ENCODE peak calls at places on chromosomes 12 and 14, in four cellular contexts. One of them, this sample, is unnamed.

GRCh38 chr12:6226002-6226700 is 26.0 kb downstream of the CD9 start:
- DNase-seq in A549: no peak
- DNase-seq in neuronal stem cell: no peak
- DNase-seq in CD4-positive, alpha-beta memory T cell: no peak
- DNase-seq in this sample: peak

GRCh38 chr12:29309320-29309902 is 71.6 kb downstream of the ERGIC2 start:
- DNase-seq in neuronal stem cell: no peak
- DNase-seq in A549: no peak
- DNase-seq in CD4-positive, alpha-beta memory T cell: no peak
- DNase-seq in this sample: no peak

GRCh38 chr14:101121399-101122113 is 218.0 kb upstream of the RTL1 start:
- DNase-seq in CD4-positive, alpha-beta memory T cell: no peak
- DNase-seq in neuronal stem cell: no peak
- DNase-seq in A549: no peak
- DNase-seq in this sample: no peak

GRCh38 chr12:107388263-107388662 is 294.9 kb upstream of the CRY1 start:
- DNase-seq in neuronal stem cell: no peak
- DNase-seq in CD4-positive, alpha-beta memory T cell: no peak
- DNase-seq in A549: no peak
- DNase-seq in this sample: no peak

GRCh38 chr12:94458882-94459772 is 540 bp downstream of the CEP83 start:
- DNase-seq in neuronal stem cell: peak
- DNase-seq in CD4-positive, alpha-beta memory T cell: peak
- DNase-seq in A549: peak
- DNase-seq in this sample: no peak

GRCh38 chr12:122946690-122947271 is 19.5 kb downstream of the ABCB9 start:
- DNase-seq in CD4-positive, alpha-beta memory T cell: peak
- DNase-seq in neuronal stem cell: no peak
- DNase-seq in A549: peak
- DNase-seq in this sample: peak

GRCh38 chr14:23580948-23581281 is 2.3 kb upstream of the JPH4 start:
- DNase-seq in CD4-positive, alpha-beta memory T cell: no peak
- DNase-seq in A549: no peak
- DNase-seq in neuronal stem cell: no peak
- DNase-seq in this sample: no peak

GRCh38 chr14:22070119-22070982 is 396.7 kb upstream of the OR4E1 start:
- DNase-seq in CD4-positive, alpha-beta memory T cell: peak
- DNase-seq in neuronal stem cell: no peak
- DNase-seq in A549: no peak
- DNase-seq in this sample: peak

GRCh38 chr12:94805749-94806148 is 155.4 kb upstream of the TMCC3 start:
- DNase-seq in A549: no peak
- DNase-seq in neuronal stem cell: no peak
- DNase-seq in CD4-positive, alpha-beta memory T cell: no peak
- DNase-seq in this sample: no peak

GRCh38 chr14:92647499-92648279 is 100.7 kb downstream of the LGMN start:
- DNase-seq in CD4-positive, alpha-beta memory T cell: no peak
- DNase-seq in neuronal stem cell: no peak
- DNase-seq in A549: no peak
- DNase-seq in this sample: no peak

GRCh38 chr14:71245659-71246361 is 338.6 kb downstream of the PCNX1 start:
- DNase-seq in A549: no peak
- DNase-seq in CD4-positive, alpha-beta memory T cell: peak
- DNase-seq in neuronal stem cell: no peak
- DNase-seq in this sample: no peak

GRCh38 chr12:106416273-106416672 is 58.7 kb downstream of the POLR3B start:
- DNase-seq in CD4-positive, alpha-beta memory T cell: no peak
- DNase-seq in A549: no peak
- DNase-seq in neuronal stem cell: peak
- DNase-seq in this sample: no peak

GRCh38 chr12:6280053-6280469 is 30.4 kb upstream of the PLEKHG6 start:
- DNase-seq in neuronal stem cell: no peak
- DNase-seq in CD4-positive, alpha-beta memory T cell: no peak
- DNase-seq in A549: peak
- DNase-seq in this sample: no peak

GRCh38 chr14:90697146-90697545 is 119.1 kb downstream of the TTC7B start:
- DNase-seq in neuronal stem cell: no peak
- DNase-seq in CD4-positive, alpha-beta memory T cell: no peak
- DNase-seq in A549: no peak
- DNase-seq in this sample: no peak

GRCh38 chr12:77847060-77847541 is 16.4 kb downstream of the NAV3 start:
- DNase-seq in A549: no peak
- DNase-seq in neuronal stem cell: no peak
- DNase-seq in CD4-positive, alpha-beta memory T cell: no peak
- DNase-seq in this sample: no peak

GRCh38 chr12:103647267-103647666 is 60.2 kb downstream of the STAB2 start:
- DNase-seq in neuronal stem cell: no peak
- DNase-seq in CD4-positive, alpha-beta memory T cell: no peak
- DNase-seq in A549: no peak
- DNase-seq in this sample: no peak

GRCh38 chr14:95918466-95918865 is 41.8 kb downstream of the TUNAR start:
- DNase-seq in neuronal stem cell: peak
- DNase-seq in A549: no peak
- DNase-seq in CD4-positive, alpha-beta memory T cell: no peak
- DNase-seq in this sample: no peak

GRCh38 chr12:1644523-1645438 is 15.8 kb downstream of the WNT5B start:
- DNase-seq in neuronal stem cell: no peak
- DNase-seq in A549: no peak
- DNase-seq in CD4-positive, alpha-beta memory T cell: no peak
- DNase-seq in this sample: peak

GRCh38 chr14:102557434-102558226 is 34.8 kb upstream of the RCOR1 start:
- DNase-seq in CD4-positive, alpha-beta memory T cell: no peak
- DNase-seq in neuronal stem cell: no peak
- DNase-seq in A549: no peak
- DNase-seq in this sample: no peak

GRCh38 chr14:31864937-31865855 is 211.9 kb upstream of the ARHGAP5 start:
- DNase-seq in neuronal stem cell: no peak
- DNase-seq in CD4-positive, alpha-beta memory T cell: no peak
- DNase-seq in A549: no peak
- DNase-seq in this sample: no peak

GRCh38 chr12:6942331-6942665 is 1.3 kb upstream of the RNU7-1 start:
- DNase-seq in A549: no peak
- DNase-seq in CD4-positive, alpha-beta memory T cell: no peak
- DNase-seq in neuronal stem cell: no peak
- DNase-seq in this sample: no peak

GRCh38 chr14:66117600-66117999 is 368.6 kb upstream of the CCDC196 start:
- DNase-seq in CD4-positive, alpha-beta memory T cell: no peak
- DNase-seq in neuronal stem cell: no peak
- DNase-seq in A549: peak
- DNase-seq in this sample: no peak

GRCh38 chr14:31965735-31966598 is 111.1 kb upstream of the ARHGAP5 start:
- DNase-seq in A549: no peak
- DNase-seq in neuronal stem cell: no peak
- DNase-seq in CD4-positive, alpha-beta memory T cell: no peak
- DNase-seq in this sample: no peak

GRCh38 chr12:93183940-93184663 is 193.6 kb upstream of the NUDT4 start:
- DNase-seq in A549: no peak
- DNase-seq in CD4-positive, alpha-beta memory T cell: no peak
- DNase-seq in neuronal stem cell: no peak
- DNase-seq in this sample: peak

GRCh38 chr14:81980601-81981310 is 447.1 kb upstream of the SEL1L start:
- DNase-seq in CD4-positive, alpha-beta memory T cell: no peak
- DNase-seq in A549: no peak
- DNase-seq in neuronal stem cell: no peak
- DNase-seq in this sample: no peak

GRCh38 chr14:34208532-34208931 is 253.5 kb downstream of the SPTSSA start:
- DNase-seq in CD4-positive, alpha-beta memory T cell: no peak
- DNase-seq in neuronal stem cell: no peak
- DNase-seq in A549: no peak
- DNase-seq in this sample: no peak

GRCh38 chr12:91506461-91506860 is 323.8 kb upstream of the DCN start:
- DNase-seq in A549: no peak
- DNase-seq in CD4-positive, alpha-beta memory T cell: no peak
- DNase-seq in neuronal stem cell: no peak
- DNase-seq in this sample: no peak

GRCh38 chr12:67456281-67456918 is 187.2 kb downstream of the CAND1 start:
- DNase-seq in CD4-positive, alpha-beta memory T cell: no peak
- DNase-seq in A549: no peak
- DNase-seq in neuronal stem cell: no peak
- DNase-seq in this sample: peak

GRCh38 chr12:116539905-116540482 is 19.2 kb upstream of the MAP1LC3B2 start:
- DNase-seq in neuronal stem cell: peak
- DNase-seq in A549: no peak
- DNase-seq in CD4-positive, alpha-beta memory T cell: no peak
- DNase-seq in this sample: no peak

GRCh38 chr14:46344327-46344937 is 307.1 kb downstream of the RPL10L start:
- DNase-seq in A549: no peak
- DNase-seq in CD4-positive, alpha-beta memory T cell: no peak
- DNase-seq in neuronal stem cell: peak
- DNase-seq in this sample: no peak

GRCh38 chr12:28360253-28360652 is 170.0 kb downstream of the CCDC91 start:
- DNase-seq in neuronal stem cell: no peak
- DNase-seq in CD4-positive, alpha-beta memory T cell: no peak
- DNase-seq in A549: no peak
- DNase-seq in this sample: no peak

GRCh38 chr12:79366374-79366773 is 324.4 kb downstream of the PAWR start:
- DNase-seq in CD4-positive, alpha-beta memory T cell: no peak
- DNase-seq in A549: no peak
- DNase-seq in neuronal stem cell: no peak
- DNase-seq in this sample: no peak